ENCODE peak calls at places on chromosomes 12 and 14, in six cellular contexts. One of them, this sample, is unnamed. For H3K9me2, the result is how much of the 10 kb centered on the place peaks cover.

GRCh38 chr12:123601602-123602489 is at the start of gene DDX55:
- DNase-seq in PC-3: peak
- DNase-seq in GM23248: peak
- DNase-seq in HCT116: peak
- DNase-seq in MM.1S: peak
- DNase-seq in GM23338: peak
- DNase-seq in this sample: peak

GRCh38 chr12:108117163-108117849 is 11.8 kb upstream of the WSCD2 start:
- DNase-seq in HCT116: no peak
- DNase-seq in GM23248: no peak
- DNase-seq in MM.1S: no peak
- DNase-seq in PC-3: no peak
- DNase-seq in GM23338: peak
- DNase-seq in this sample: no peak

GRCh38 chr14:64510825-64511679 is 6.5 kb downstream of the ZBTB1 start:
- DNase-seq in GM23248: peak
- DNase-seq in PC-3: peak
- DNase-seq in HCT116: peak
- DNase-seq in MM.1S: peak
- DNase-seq in GM23338: peak
- DNase-seq in this sample: peak

GRCh38 chr14:105021656-105022275 is 883 bp upstream of the CDCA4 start:
- DNase-seq in GM23248: peak
- DNase-seq in MM.1S: peak
- DNase-seq in GM23338: peak
- DNase-seq in PC-3: peak
- DNase-seq in HCT116: peak
- DNase-seq in this sample: peak

GRCh38 chr12:47038270-47038748 is 41.1 kb upstream of the PCED1B start:
- DNase-seq in MM.1S: no peak
- DNase-seq in PC-3: peak
- DNase-seq in GM23338: no peak
- DNase-seq in GM23248: no peak
- DNase-seq in HCT116: no peak
- DNase-seq in this sample: peak

GRCh38 chr12:92987362-92987761 is 58.3 kb upstream of the EEA1 start:
- DNase-seq in MM.1S: peak
- DNase-seq in PC-3: peak
- DNase-seq in HCT116: peak
- DNase-seq in GM23338: peak
- DNase-seq in GM23248: peak
- DNase-seq in this sample: peak

GRCh38 chr14:76331328-76332011 is 44.5 kb upstream of the ESRRB start:
- DNase-seq in PC-3: no peak
- DNase-seq in HCT116: no peak
- DNase-seq in GM23338: no peak
- DNase-seq in MM.1S: no peak
- DNase-seq in GM23248: no peak
- DNase-seq in this sample: no peak

GRCh38 chr14:53967606-53968005 is 11.0 kb upstream of the BMP4 start:
- DNase-seq in MM.1S: no peak
- DNase-seq in GM23248: no peak
- DNase-seq in GM23338: no peak
- DNase-seq in PC-3: peak
- DNase-seq in HCT116: no peak
- DNase-seq in this sample: no peak

GRCh38 chr12:71282020-71282419 is 124.2 kb upstream of the TSPAN8 start:
- DNase-seq in PC-3: peak
- DNase-seq in HCT116: no peak
- DNase-seq in GM23338: peak
- DNase-seq in MM.1S: no peak
- DNase-seq in GM23248: no peak
- DNase-seq in this sample: no peak

GRCh38 chr14:69924181-69924580 is 45.0 kb downstream of the SMOC1 start:
- DNase-seq in GM23248: peak
- DNase-seq in PC-3: no peak
- DNase-seq in MM.1S: no peak
- DNase-seq in GM23338: peak
- DNase-seq in HCT116: no peak
- DNase-seq in this sample: no peak

GRCh38 chr12:124045671-124046070 is 72.7 kb downstream of the ZNF664 start:
- DNase-seq in PC-3: no peak
- DNase-seq in HCT116: no peak
- DNase-seq in MM.1S: no peak
- DNase-seq in GM23248: no peak
- DNase-seq in GM23338: no peak
- DNase-seq in this sample: no peak

GRCh38 chr12:114163766-114164165 is 197.6 kb upstream of the RBM19 start:
- DNase-seq in MM.1S: no peak
- DNase-seq in HCT116: peak
- DNase-seq in GM23338: no peak
- DNase-seq in PC-3: peak
- DNase-seq in GM23248: peak
- DNase-seq in this sample: peak

GRCh38 chr12:7907009-7907408 is 29.0 kb downstream of the SLC2A3 start:
- DNase-seq in PC-3: peak
- DNase-seq in GM23338: peak
- DNase-seq in GM23248: peak
- DNase-seq in HCT116: peak
- DNase-seq in MM.1S: no peak
- DNase-seq in this sample: peak

GRCh38 chr12:74021937-74022336 is 515.7 kb upstream of the ATXN7L3B start:
- DNase-seq in HCT116: peak
- DNase-seq in PC-3: peak
- DNase-seq in MM.1S: peak
- DNase-seq in GM23338: peak
- DNase-seq in GM23248: peak
- DNase-seq in this sample: peak

GRCh38 chr14:24674204-24674970 is 40.4 kb upstream of the GZMB start:
- DNase-seq in PC-3: no peak
- DNase-seq in HCT116: no peak
- DNase-seq in GM23248: no peak
- DNase-seq in GM23338: no peak
- DNase-seq in MM.1S: peak
- DNase-seq in this sample: no peak

GRCh38 chr14:32762886-32763285 is 175.8 kb upstream of the NPAS3 start:
- DNase-seq in PC-3: no peak
- DNase-seq in MM.1S: no peak
- DNase-seq in GM23248: peak
- DNase-seq in HCT116: no peak
- DNase-seq in GM23338: no peak
- DNase-seq in this sample: no peak
- TF ChIP-seq EZH2phosphoT487 in PC-3: no peak
- TF ChIP-seq EZH2phosphoT487 in MM.1S: no peak
- TF ChIP-seq EZH2phosphoT487 in GM23248: no peak
- TF ChIP-seq EZH2phosphoT487 in HCT116: no peak
- TF ChIP-seq EZH2phosphoT487 in GM23338: no peak
- TF ChIP-seq EZH2phosphoT487 in this sample: no peak

GRCh38 chr12:50569321-50569720 is 64.5 kb downstream of the DIP2B start:
- DNase-seq in GM23338: peak
- DNase-seq in GM23248: peak
- DNase-seq in PC-3: no peak
- DNase-seq in HCT116: no peak
- DNase-seq in MM.1S: no peak
- DNase-seq in this sample: no peak
- H3K9me2 ChIP-seq in GM23338: under half
- H3K9me2 ChIP-seq in GM23248: under half
- H3K9me2 ChIP-seq in PC-3: under half
- H3K9me2 ChIP-seq in HCT116: under half
- H3K9me2 ChIP-seq in MM.1S: under half
- H3K9me2 ChIP-seq in this sample: under half

GRCh38 chr12:57619434-57620244 is 8.4 kb downstream of the ARHGEF25 start:
- DNase-seq in GM23338: peak
- DNase-seq in GM23248: no peak
- DNase-seq in PC-3: no peak
- DNase-seq in MM.1S: no peak
- DNase-seq in HCT116: no peak
- DNase-seq in this sample: peak
- TF ChIP-seq EZH2 in GM23338: peak
- TF ChIP-seq EZH2 in GM23248: no peak
- TF ChIP-seq EZH2 in PC-3: no peak
- TF ChIP-seq EZH2 in MM.1S: no peak
- TF ChIP-seq EZH2 in HCT116: no peak
- TF ChIP-seq EZH2 in this sample: no peak

DNA sequence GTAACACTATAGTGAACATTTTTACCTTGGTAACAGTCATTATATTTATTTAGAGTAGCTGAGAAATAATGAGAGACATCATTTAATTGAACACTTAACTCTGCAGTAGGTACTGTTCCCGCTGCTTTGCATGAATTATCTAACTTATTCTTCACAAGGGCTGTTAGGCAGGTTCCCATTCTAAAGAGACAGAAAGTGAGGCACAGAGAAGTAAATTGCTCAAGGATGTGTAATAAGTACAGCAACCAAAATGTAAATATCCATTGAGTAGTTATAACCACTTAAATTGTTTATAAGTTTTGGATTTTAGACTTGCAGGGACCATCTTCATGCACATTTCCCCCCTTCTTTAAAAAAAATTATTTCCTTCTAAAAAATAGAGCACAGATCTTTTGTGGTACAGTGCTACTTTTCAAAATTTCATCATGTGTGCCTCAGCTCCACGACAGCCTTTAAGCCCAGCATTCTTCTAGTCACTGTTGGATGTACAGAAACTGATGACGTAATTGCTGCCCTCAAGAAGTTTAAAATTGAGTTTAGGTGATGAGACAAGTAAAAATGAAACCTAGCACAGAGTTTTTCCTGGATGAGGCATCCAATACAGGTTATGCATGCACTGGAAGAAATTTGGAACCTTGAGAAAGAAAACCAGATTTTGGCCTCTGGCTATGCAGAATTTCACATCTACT is 6.0 kb upstream of the MANSC4 start:
- DNase-seq in MM.1S: no peak
- DNase-seq in GM23248: peak
- DNase-seq in GM23338: no peak
- DNase-seq in HCT116: no peak
- DNase-seq in PC-3: peak
- DNase-seq in this sample: no peak
- TF ChIP-seq EZH2phosphoT487 in MM.1S: no peak
- TF ChIP-seq EZH2phosphoT487 in GM23248: no peak
- TF ChIP-seq EZH2phosphoT487 in GM23338: no peak
- TF ChIP-seq EZH2phosphoT487 in HCT116: no peak
- TF ChIP-seq EZH2phosphoT487 in PC-3: no peak
- TF ChIP-seq EZH2phosphoT487 in this sample: no peak

DNA sequence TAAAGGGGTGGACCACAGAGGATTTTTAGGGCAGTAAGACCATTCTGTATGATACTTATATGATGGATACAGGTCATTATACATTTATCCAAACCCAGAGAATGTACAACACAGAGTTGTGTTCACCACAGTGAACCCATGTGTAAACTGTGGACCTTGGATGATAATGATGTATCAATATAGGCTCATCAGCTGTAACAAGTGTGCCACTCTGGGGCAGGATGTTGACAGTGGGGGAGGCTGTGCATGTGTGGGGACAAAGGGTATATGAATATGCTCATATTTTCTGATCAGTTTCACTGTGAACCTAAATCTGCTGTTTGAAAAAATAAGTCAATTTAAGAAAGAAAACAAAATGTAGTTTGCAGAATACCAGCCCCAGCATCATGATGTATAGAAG is 14.2 kb upstream of the OS9 start:
- DNase-seq in GM23248: no peak
- DNase-seq in MM.1S: no peak
- DNase-seq in PC-3: no peak
- DNase-seq in GM23338: no peak
- DNase-seq in HCT116: no peak
- DNase-seq in this sample: no peak
- H3K9me2 ChIP-seq in GM23248: under half
- H3K9me2 ChIP-seq in MM.1S: under half
- H3K9me2 ChIP-seq in PC-3: under half
- H3K9me2 ChIP-seq in GM23338: under half
- H3K9me2 ChIP-seq in HCT116: under half
- H3K9me2 ChIP-seq in this sample: under half

GRCh38 chr12:29781705-29782266 is 2.0 kb downstream of the TMTC1 start:
- DNase-seq in HCT116: no peak
- DNase-seq in MM.1S: no peak
- DNase-seq in PC-3: no peak
- DNase-seq in GM23338: no peak
- DNase-seq in GM23248: no peak
- DNase-seq in this sample: no peak

GRCh38 chr12:29782285-29782820 is 1.4 kb downstream of the TMTC1 start:
- DNase-seq in HCT116: no peak
- DNase-seq in MM.1S: peak
- DNase-seq in GM23338: peak
- DNase-seq in GM23248: peak
- DNase-seq in PC-3: peak
- DNase-seq in this sample: peak

GRCh38 chr12:29781176-29781575 is 2.6 kb downstream of the TMTC1 start:
- DNase-seq in MM.1S: no peak
- DNase-seq in GM23338: no peak
- DNase-seq in GM23248: no peak
- DNase-seq in PC-3: no peak
- DNase-seq in HCT116: no peak
- DNase-seq in this sample: no peak

GRCh38 chr12:29783773-29784666 is at the start of gene TMTC1:
- DNase-seq in PC-3: peak
- DNase-seq in GM23338: peak
- DNase-seq in HCT116: no peak
- DNase-seq in GM23248: peak
- DNase-seq in MM.1S: peak
- DNase-seq in this sample: peak

DNA sequence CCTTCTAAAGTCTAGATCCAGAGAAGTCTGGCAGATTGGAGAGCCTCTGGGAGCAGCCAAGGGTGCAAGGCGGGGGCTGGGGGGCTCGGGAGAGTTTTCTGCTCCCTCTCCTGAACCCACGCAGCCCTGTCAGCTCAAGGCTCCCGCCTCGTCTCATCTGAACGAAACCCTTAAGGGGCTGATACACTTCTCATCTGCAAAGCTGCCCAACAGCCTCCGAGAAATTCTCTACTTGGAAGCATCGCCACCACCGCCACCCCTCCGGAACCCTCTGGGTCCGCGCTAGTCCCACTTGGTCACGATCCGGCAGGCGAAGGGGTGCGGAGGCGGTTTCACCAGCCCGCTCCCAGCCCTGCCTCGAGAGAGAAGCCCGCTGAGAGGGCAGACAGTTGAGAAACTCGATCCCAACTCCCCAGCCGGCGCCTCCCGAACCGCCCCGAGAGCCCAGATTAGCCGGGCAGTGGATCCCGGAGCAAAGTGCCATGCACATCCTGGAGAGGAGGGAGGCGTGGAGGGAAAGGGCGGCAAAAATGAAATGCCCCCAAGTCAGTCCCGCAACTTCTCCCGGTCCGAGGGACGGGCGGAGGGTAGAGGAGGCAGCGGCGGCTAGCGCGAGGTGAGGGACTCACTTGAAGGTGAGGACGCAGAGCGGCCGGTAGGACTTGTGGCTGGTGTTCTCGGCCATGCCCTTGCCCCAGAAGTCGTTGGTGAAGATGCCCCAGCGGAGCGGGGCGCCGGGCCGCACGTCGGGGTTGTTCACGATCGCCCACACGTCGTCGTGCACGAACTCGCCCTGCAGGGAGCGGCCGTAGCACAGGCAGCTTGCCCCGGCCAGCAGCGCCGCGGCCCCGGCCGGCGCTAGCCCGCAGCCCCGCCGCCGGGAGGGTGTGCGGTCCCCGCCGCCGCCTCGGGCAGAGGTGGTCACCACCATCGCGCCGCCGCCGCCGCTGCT is 645 bp downstream of the TMTC1 start:
- DNase-seq in MM.1S: peak
- DNase-seq in HCT116: no peak
- DNase-seq in PC-3: peak
- DNase-seq in GM23338: peak
- DNase-seq in GM23248: peak
- DNase-seq in this sample: peak
- TF ChIP-seq EZH2 in MM.1S: no peak
- TF ChIP-seq EZH2 in HCT116: no peak
- TF ChIP-seq EZH2 in PC-3: no peak
- TF ChIP-seq EZH2 in GM23338: no peak
- TF ChIP-seq EZH2 in GM23248: no peak
- TF ChIP-seq EZH2 in this sample: no peak

This sample was measured in hepatocyte.